ENCODE peak calls at places on chromosomes 3 and 15, in four cellular contexts. M, K, O and R are unnamed samples.

GRCh38 chr3:194148383-194148782 is 12.4 kb downstream of the HES1 start:
- DNase-seq in M (no peak), K (no peak), O (no peak), R (no peak)

GRCh38 chr15:47806008-47806407 is 88.7 kb downstream of the SEMA6D start:
- DNase-seq in M (no peak), K (no peak), O (no peak), R (no peak)

GRCh38 chr3:177618873-177619771 is 421.8 kb upstream of the TBL1XR1 start:
- DNase-seq in M (no peak), K (no peak), O (no peak), R (no peak)

GRCh38 chr15:61893146-61893545 is 167.1 kb downstream of the VPS13C start:
- DNase-seq in M (no peak), K (no peak), O (no peak), R (no peak)

GRCh38 chr3:37932505-37932904 is 58.1 kb upstream of the VILL start:
- DNase-seq in M (no peak), K (no peak), O (no peak), R (no peak)

GRCh38 chr15:71469393-71469792 is 341.0 kb upstream of the NR2E3 start:
- DNase-seq in M (no peak), K (no peak), O (no peak), R (no peak)

GRCh38 chr15:100852630-100853029 is 27.0 kb upstream of the ALDH1A3 start:
- DNase-seq in M (no peak), K (no peak), O (no peak), R (no peak)

GRCh38 chr15:31177936-31178335 is 76.4 kb upstream of the TRPM1 start:
- DNase-seq in M (no peak), K (no peak), O (no peak), R (no peak)

GRCh38 chr3:179149951-179150350 is 1.8 kb downstream of the PIK3CA start:
- DNase-seq in M (no peak), K (no peak), O (no peak), R (no peak)

GRCh38 chr3:192571197-192571791 is 156.0 kb downstream of the FGF12 start:
- DNase-seq in M (no peak), K (no peak), O (no peak), R (no peak)

GRCh38 chr3:36920884-36921567 is 23.8 kb downstream of the TRANK1 start:
- DNase-seq in M (no peak), K (no peak), O (no peak), R (no peak)

GRCh38 chr15:29601811-29602210 is 220.5 kb downstream of the TJP1 start:
- DNase-seq in M (no peak), K (no peak), O (no peak), R (no peak)

GRCh38 chr3:103203431-103203830 is 768.6 kb downstream of the ZPLD1 start:
- DNase-seq in M (no peak), K (no peak), O (no peak), R (no peak)

GRCh38 chr15:58697220-58697619 is 52.3 kb downstream of the ADAM10 start:
- DNase-seq in M (no peak), K (no peak), O (no peak), R (no peak)

GRCh38 chr15:71526061-71526460 is 284.3 kb upstream of the NR2E3 start:
- DNase-seq in M (no peak), K (no peak), O (no peak), R (no peak)

GRCh38 chr15:36863551-36863950 is 236.8 kb downstream of the MEIS2 start:
- DNase-seq in M (no peak), K (no peak), O (no peak), R (no peak)

GRCh38 chr3:134211797-134212196 is 38.9 kb downstream of the RYK start:
- DNase-seq in M (no peak), K (peak; percentile 15), O (no peak), R (no peak)

GRCh38 chr15:63842626-63843025 is 8.9 kb upstream of the HERC1 start:
- DNase-seq in M (no peak), K (no peak), O (no peak), R (no peak)

GRCh38 chr3:150721285-150722130 is 17.8 kb upstream of the ERICH6 start:
- DNase-seq in M (no peak), K (peak; percentile 67), O (no peak), R (peak; percentile 52)

GRCh38 chr3:125212509-125213372 is at the start of gene SLC12A8:
- DNase-seq in M (peak; percentile 72), K (no peak), O (no peak), R (no peak)
- H3K9ac ChIP-seq in M (peak within 1 kb of the TSS; percentile 51), K (peak within 1 kb of the TSS; percentile 34), O (peak within 1 kb of the TSS; percentile 58), R (peak within 1 kb of the TSS; percentile 97)

DNA sequence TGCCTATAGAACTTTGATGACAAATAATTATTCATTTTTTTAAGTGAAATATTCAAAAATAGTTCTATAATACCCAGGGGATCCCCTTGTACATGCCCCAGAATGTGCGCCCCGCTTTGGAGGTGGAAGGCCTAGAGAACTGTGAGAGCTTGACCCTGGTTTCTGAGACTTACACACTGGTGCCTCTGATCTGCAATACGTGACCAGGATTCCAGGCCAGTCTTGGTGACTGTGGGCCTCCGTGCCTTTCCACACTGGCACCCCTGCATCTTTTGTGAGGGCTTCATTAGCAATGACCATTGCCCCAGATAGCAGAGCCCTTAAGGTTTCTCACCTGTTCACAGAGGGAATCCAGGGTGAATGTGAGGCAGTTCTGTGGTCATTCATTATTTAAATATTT is 44.0 kb downstream of the CLSTN2 start:
- DNase-seq in M (peak; percentile 6), K (no peak), O (no peak), R (no peak)
- TF ChIP-seq SUZ12 in M (no peak), K (no peak), O (no peak), R (no peak)

DNA sequence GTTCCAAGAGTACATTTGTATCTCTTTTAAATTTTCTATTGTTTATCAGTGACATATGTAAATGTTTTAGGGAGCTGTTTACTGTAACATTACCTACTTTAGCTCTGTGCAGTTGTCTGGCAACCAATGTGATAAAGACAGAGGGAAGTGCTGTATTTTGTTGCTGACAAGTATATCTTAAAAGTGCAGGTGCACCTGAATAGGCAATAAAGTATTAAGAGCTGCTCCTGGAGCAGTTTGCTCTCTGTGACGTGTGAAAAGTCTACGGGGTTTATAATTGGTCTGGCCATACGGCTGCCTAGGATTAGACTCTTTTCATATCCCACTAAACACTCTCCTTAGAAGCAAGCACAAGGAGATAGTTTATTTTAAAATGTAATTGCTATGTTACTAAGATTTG is 178.3 kb downstream of the IGF1R start:
- DNase-seq in M (no peak), K (no peak), O (no peak), R (no peak)
- H3K4me3 ChIP-seq in M (no peak overlapping the region), K (no peak overlapping the region), O (no peak overlapping the region), R (no peak overlapping the region)

GRCh38 chr15:66599536-66600239 is 33.9 kb upstream of the LCTL start:
- DNase-seq in M (no peak), K (no peak), O (no peak), R (no peak)
- H3K9ac ChIP-seq in M (no peak overlapping the region), K (no peak overlapping the region), O (no peak overlapping the region), R (no peak overlapping the region)

GRCh38 chr3:43369404-43370345 is 83.3 kb downstream of the SNRK start:
- DNase-seq in M (no peak), K (no peak), O (no peak), R (no peak)
- TF ChIP-seq SUZ12 in M (no peak), K (no peak), O (no peak), R (no peak)

GRCh38 chr3:143977326-143978262 is 6.0 kb downstream of the DIPK2A start:
- DNase-seq in M (no peak), K (no peak), O (no peak), R (no peak)
- H3K4me3 ChIP-seq in M (no peak overlapping the region), K (no peak overlapping the region), O (peak overlapping the region; percentile 70), R (no peak overlapping the region)

DNA sequence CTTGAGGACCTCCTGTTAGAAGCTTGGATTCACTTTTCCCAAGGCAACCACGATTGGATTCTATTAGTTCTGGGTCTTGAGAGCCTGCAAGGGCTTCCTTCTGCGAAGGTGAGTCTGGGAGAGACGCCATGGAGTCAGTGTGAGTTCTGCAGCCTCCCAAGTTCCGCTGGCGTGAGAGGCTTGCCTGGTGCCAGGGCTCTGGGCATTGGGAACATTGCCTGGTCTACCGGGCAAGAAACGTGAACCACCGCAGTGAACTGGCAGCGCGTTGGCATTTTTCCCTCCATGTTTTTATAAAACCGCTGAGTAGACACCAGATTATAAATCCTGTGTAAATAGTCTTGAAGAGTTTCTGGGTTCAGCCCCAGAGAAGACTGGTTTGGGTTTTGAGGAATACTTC is 160.9 kb downstream of the IGF1R start:
- DNase-seq in M (no peak), K (no peak), O (no peak), R (no peak)
- H3K9ac ChIP-seq in M (no peak overlapping the region), K (no peak overlapping the region), O (no peak overlapping the region), R (no peak overlapping the region)